ENCODE peak calls at places on chromosomes 6 and 20, in four cellular contexts. P is HepG2, V is HCT116, R is K562. C is an unnamed sample. For H3K4me1, the result is how much of the 10 kb centered on the place peaks cover.

GRCh38 chr6:97160280-97160679 is 122.7 kb downstream of the MMS22L start:
- DNase-seq in P (no peak), V (no peak), R (peak), C (no peak)

GRCh38 chr20:31675828-31676533 is 38.3 kb downstream of the COX4I2 start:
- DNase-seq in P (no peak), V (no peak), R (peak), C (no peak)

GRCh38 chr6:71473908-71474307 is 185.3 kb downstream of the OGFRL1 start:
- DNase-seq in P (no peak), V (no peak), R (no peak), C (peak)

GRCh38 chr6:139919107-139920026 is 544.9 kb upstream of the CITED2 start:
- DNase-seq in P (no peak), V (no peak), R (no peak), C (no peak)

GRCh38 chr6:33609444-33610034 is 11.6 kb upstream of the ITPR3 start:
- DNase-seq in P (no peak), V (no peak), R (no peak), C (no peak)

GRCh38 chr6:137341721-137342195 is 122.6 kb upstream of the IFNGR1 start:
- DNase-seq in P (no peak), V (no peak), R (no peak), C (no peak)

GRCh38 chr6:22821664-22822320 is 252.4 kb downstream of the HDGFL1 start:
- DNase-seq in P (no peak), V (no peak), R (no peak), C (no peak)

GRCh38 chr6:109121411-109121810 is 26.1 kb downstream of the CEP57L1 start:
- DNase-seq in P (no peak), V (no peak), R (no peak), C (no peak)

GRCh38 chr6:26328265-26328844 is 36.6 kb upstream of the BTN3A2 start:
- DNase-seq in P (no peak), V (no peak), R (no peak), C (no peak)

GRCh38 chr6:139597781-139598368 is 223.4 kb upstream of the CITED2 start:
- DNase-seq in P (peak), V (no peak), R (no peak), C (no peak)

DNA sequence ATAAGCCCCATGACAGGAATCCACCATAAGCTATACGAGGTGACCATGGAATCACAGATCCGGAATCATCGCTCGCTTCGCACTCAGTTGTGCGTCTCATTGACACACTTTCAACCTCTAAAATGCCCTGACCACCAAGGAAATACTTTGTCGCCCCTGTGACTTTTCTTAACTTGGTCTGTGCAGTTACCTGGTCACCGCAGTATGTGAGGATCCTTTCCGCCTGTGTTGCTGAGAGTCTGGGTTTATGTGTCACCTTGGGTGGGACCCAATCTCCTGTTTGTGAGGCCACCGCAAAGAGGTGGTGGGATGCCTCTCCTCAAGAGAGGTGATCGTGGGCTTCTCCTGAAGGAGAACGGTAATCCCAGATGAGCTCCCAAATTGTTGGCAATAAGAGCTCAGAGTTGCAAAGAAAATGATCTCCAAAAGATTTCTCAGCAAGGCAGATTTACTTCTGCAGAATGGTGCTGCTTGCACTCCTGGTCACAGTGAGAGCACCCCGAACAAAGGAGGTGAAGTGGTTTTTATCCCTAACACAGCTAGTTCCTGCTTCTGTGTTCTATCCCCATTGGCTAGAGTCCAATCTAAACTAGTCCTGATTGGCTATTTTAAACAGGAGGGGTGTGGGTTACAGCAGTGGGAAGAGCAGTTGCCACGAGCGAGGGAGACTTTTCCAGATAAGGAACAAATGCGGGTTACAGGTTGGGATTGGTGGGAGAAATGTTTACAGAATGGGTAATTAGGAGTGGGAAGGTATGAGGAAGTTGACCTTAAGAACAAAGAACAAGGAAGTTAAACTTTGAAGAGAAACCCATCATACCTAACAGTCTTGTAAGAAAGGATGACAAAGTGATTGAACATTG is 9.1 kb upstream of the ZNFX1 start:
- DNase-seq in P (peak), V (no peak), R (no peak), C (no peak)
- TF ChIP-seq TCF7L2 in P (no peak), V (no peak), R (no peak), C (no peak)

GRCh38 chr6:37173573-37174195 is 3.7 kb downstream of the PIM1 start:
- DNase-seq in P (no peak), V (no peak), R (no peak), C (no peak)
- H3K4me1 ChIP-seq in P (under half), V (under half), R (under half), C (under half)

DNA sequence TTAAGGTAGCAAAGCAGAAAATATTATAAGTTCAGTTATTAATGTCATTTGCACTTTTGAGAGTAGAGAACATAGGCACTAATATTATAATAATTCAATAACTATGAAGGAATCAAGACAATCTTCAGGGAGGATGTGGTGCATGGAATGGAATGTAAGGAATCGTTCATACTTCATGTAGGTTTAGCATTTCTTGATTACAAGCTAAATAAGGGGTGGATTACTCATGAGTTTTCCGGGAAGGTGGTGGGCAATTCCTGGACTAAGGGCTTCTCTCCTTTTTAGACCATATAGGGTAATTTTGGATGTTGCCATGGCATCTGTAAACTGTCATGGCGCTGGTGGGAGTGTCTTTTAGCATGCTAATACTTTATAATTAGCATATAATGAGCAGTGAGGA is 9.1 kb upstream of the BTNL2 start:
- DNase-seq in P (no peak), V (no peak), R (no peak), C (no peak)
- TF ChIP-seq TCF7L2 in P (no peak), V (no peak), R (no peak), C (no peak)

GRCh38 chr20:46358336-46359058 is 47.9 kb downstream of the ELMO2 start:
- DNase-seq in P (no peak), V (no peak), R (no peak), C (no peak)

GRCh38 chr20:46354920-46355654 is 46.8 kb upstream of the CDH22 start:
- DNase-seq in P (no peak), V (no peak), R (no peak), C (no peak)

GRCh38 chr20:46355778-46356177 is 47.5 kb upstream of the CDH22 start:
- DNase-seq in P (no peak), V (no peak), R (peak), C (no peak)

GRCh38 chr20:46357030-46357514 is 48.8 kb upstream of the CDH22 start:
- DNase-seq in P (no peak), V (no peak), R (no peak), C (no peak)

GRCh38 chr20:46356195-46357029 is 48.1 kb upstream of the CDH22 start:
- DNase-seq in P (no peak), V (no peak), R (no peak), C (no peak)
- H3K4me1 ChIP-seq in P (under half), V (under half), R (under half), C (under half)

GRCh38 chr6:13063300-13063918 is 264.9 kb downstream of the TBC1D7 start:
- DNase-seq in P (no peak), V (no peak), R (no peak), C (no peak)
- TF ChIP-seq TCF7L2 in P (no peak), V (no peak), R (no peak), C (no peak)

GRCh38 chr20:21516861-21517565 is 3.1 kb upstream of the NKX2-2 start:
- DNase-seq in P (no peak), V (no peak), R (no peak), C (no peak)
- H3K4me1 ChIP-seq in P (under half), V (under half), R (under half), C (under half)

GRCh38 chr6:107816818-107817217 is 7.3 kb downstream of the SCML4 start:
- DNase-seq in P (peak), V (no peak), R (no peak), C (no peak)
- TF ChIP-seq TCF7L2 in P (no peak), V (no peak), R (no peak), C (no peak)

C was measured in Panc1.